ENCODE peak calls at places on chromosomes 7 and 10, in nine cellular contexts. F is non-pigmented ciliary epithelial cell; X is AG08395; C is astrocyte of the spinal cord; L is COR-L47; T is SK-MEL-5; D is fibroblast of the aortic adventitia; N is activated CD8-positive, alpha-beta memory T cell treated with anti-CD3 and anti-CD28 coated beads for 48 hours; G is naive thymus-derived CD8-positive, alpha-beta T cell. Z is an unnamed sample.

GRCh38 chr7:25951414-25952276 is 200.4 kb upstream of the NFE2L3 start:
- DNase-seq in F (no peak), X (peak), C (no peak), L (peak), T (no peak), D (no peak), N (no peak), G (no peak), Z (no peak)

GRCh38 chr10:11742779-11743298 is 657 bp downstream of the ECHDC3 start:
- DNase-seq in F (no peak), X (no peak), C (no peak), L (no peak), T (no peak), D (no peak), N (no peak), G (no peak), Z (no peak)

GRCh38 chr7:66267249-66267648 is 62.1 kb downstream of the TPST1 start:
- DNase-seq in F (peak), X (peak), C (peak), L (no peak), T (no peak), D (peak), N (no peak), G (no peak), Z (no peak)

GRCh38 chr7:118436663-118437062 is 212.2 kb downstream of the ANKRD7 start:
- DNase-seq in F (no peak), X (no peak), C (no peak), L (no peak), T (no peak), D (no peak), N (no peak), G (no peak), Z (no peak)

GRCh38 chr10:113639966-113640365 is 23.9 kb downstream of the NRAP start:
- DNase-seq in F (no peak), X (no peak), C (no peak), L (no peak), T (no peak), D (no peak), N (no peak), G (no peak), Z (no peak)

GRCh38 chr7:36764929-36765328 is 40.6 kb upstream of the AOAH start:
- DNase-seq in F (no peak), X (no peak), C (no peak), L (no peak), T (no peak), D (no peak), N (no peak), G (no peak), Z (no peak)

GRCh38 chr10:46265981-46266505 is 20.8 kb upstream of the ANTXRL start:
- DNase-seq in F (no peak), X (no peak), C (no peak), L (no peak), T (no peak), D (no peak), N (no peak), G (no peak), Z (no peak)

GRCh38 chr10:119290301-119291036 is 83.1 kb downstream of the GRK5 start:
- DNase-seq in F (no peak), X (no peak), C (no peak), L (no peak), T (no peak), D (peak), N (no peak), G (no peak), Z (no peak)

GRCh38 chr7:106151459-106152312 is 39.6 kb upstream of the SYPL1 start:
- DNase-seq in F (no peak), X (no peak), C (no peak), L (no peak), T (no peak), D (no peak), N (no peak), G (no peak), Z (no peak)

GRCh38 chr7:918441-919113 is 35.9 kb downstream of the ADAP1 start:
- DNase-seq in F (no peak), X (no peak), C (no peak), L (no peak), T (no peak), D (no peak), N (no peak), G (no peak), Z (no peak)

GRCh38 chr10:114306116-114306973 is 67.3 kb downstream of the VWA2 start:
- DNase-seq in F (peak), X (peak), C (peak), L (no peak), T (no peak), D (peak), N (no peak), G (no peak), Z (no peak)

GRCh38 chr7:135980665-135981180 is 3.6 kb upstream of the MTPN start:
- DNase-seq in F (no peak), X (no peak), C (peak), L (no peak), T (peak), D (peak), N (peak), G (peak), Z (peak)

GRCh38 chr10:119595134-119595714 is 1.5 kb downstream of the TIAL1 start:
- DNase-seq in F (no peak), X (peak), C (peak), L (no peak), T (no peak), D (peak), N (no peak), G (no peak), Z (no peak)

GRCh38 chr10:62735464-62736188 is 68.9 kb upstream of the ADO start:
- DNase-seq in F (peak), X (peak), C (peak), L (no peak), T (no peak), D (peak), N (no peak), G (no peak), Z (no peak)

GRCh38 chr7:16203065-16203464 is 218.3 kb downstream of the CRPPA start:
- DNase-seq in F (no peak), X (no peak), C (no peak), L (peak), T (no peak), D (no peak), N (no peak), G (no peak), Z (no peak)

GRCh38 chr10:106565546-106565945 is 599.0 kb downstream of the SORCS1 start:
- DNase-seq in F (no peak), X (no peak), C (peak), L (no peak), T (no peak), D (no peak), N (no peak), G (no peak), Z (no peak)

GRCh38 chr7:128718967-128719642 is 20.1 kb upstream of the CALU start:
- DNase-seq in F (no peak), X (no peak), C (no peak), L (no peak), T (no peak), D (no peak), N (no peak), G (no peak), Z (no peak)

GRCh38 chr7:121994625-121995410 is 121.9 kb downstream of the PTPRZ1 start:
- DNase-seq in F (peak), X (peak), C (peak), L (peak), T (peak), D (peak), N (no peak), G (no peak), Z (peak)

GRCh38 chr7:25075459-25075858 is 49.6 kb downstream of the CYCS start:
- DNase-seq in F (no peak), X (no peak), C (no peak), L (no peak), T (no peak), D (no peak), N (no peak), G (no peak), Z (no peak)

GRCh38 chr7:79897166-79897565 is 237.5 kb upstream of the GNAI1 start:
- DNase-seq in F (no peak), X (no peak), C (no peak), L (no peak), T (no peak), D (peak), N (no peak), G (no peak), Z (no peak)

GRCh38 chr7:157299613-157300405 is 37.0 kb upstream of the DNAJB6 start:
- DNase-seq in F (no peak), X (no peak), C (no peak), L (no peak), T (no peak), D (peak), N (no peak), G (peak), Z (peak)

GRCh38 chr10:129514568-129515451 is 47.8 kb downstream of the MGMT start:
- DNase-seq in F (no peak), X (no peak), C (no peak), L (no peak), T (no peak), D (no peak), N (no peak), G (no peak), Z (no peak)

GRCh38 chr7:100865372-100865911 is 1.7 kb upstream of the TRIP6 start:
- DNase-seq in F (no peak), X (peak), C (peak), L (no peak), T (no peak), D (no peak), N (no peak), G (no peak), Z (no peak)